ENCODE peak calls at places on chromosomes 16 and 17, in five cellular contexts. L is CD8-positive, alpha-beta memory T cell; A is NCI-H2081 treated with DMSO at 0.1 percent for 48 hours; D is T-helper 17 cell; I is effector CD4-positive, alpha-beta T cell. O is an unnamed sample.

GRCh38 chr16:55052335-55053070 is 121.8 kb downstream of the IRX5 start:
- DNase-seq in L (no peak), A (no peak), I (no peak), D (no peak), O (no peak)

GRCh38 chr16:11029948-11030347 is 85.6 kb downstream of the CLEC16A start:
- DNase-seq in A (no peak), L (no peak), D (no peak), I (no peak), O (no peak)

GRCh38 chr17:65532491-65532890 is 29.0 kb downstream of the AXIN2 start:
- DNase-seq in D (no peak), A (no peak), I (no peak), L (no peak), O (no peak)

GRCh38 chr17:19731626-19732025 is 15.2 kb upstream of the SLC47A2 start:
- DNase-seq in L (no peak), A (no peak), D (no peak), I (no peak), O (no peak)

GRCh38 chr16:23501291-23501690 is 9.0 kb downstream of the GGA2 start:
- DNase-seq in L (no peak), A (no peak), I (no peak), D (no peak), O (no peak)

GRCh38 chr16:28491080-28491969 is 549 bp downstream of the CLN3 start:
- DNase-seq in D (no peak), A (no peak), L (no peak), I (no peak), O (no peak)

GRCh38 chr17:51258756-51259573 is 884 bp downstream of the MBTD1 start:
- DNase-seq in D (no peak), A (no peak), I (no peak), L (no peak), O (no peak)

GRCh38 chr16:2016407-2016922 is 3.1 kb upstream of the NPW start:
- DNase-seq in A (no peak), I (no peak), L (no peak), D (no peak), O (no peak)

GRCh38 chr16:89031715-89032659 is 55.0 kb upstream of the CBFA2T3 start:
- DNase-seq in I (peak), A (no peak), D (peak), L (peak), O (peak)

GRCh38 chr17:60077672-60078519 is 825 bp downstream of the HEATR6 start:
- DNase-seq in D (no peak), A (no peak), I (no peak), L (no peak), O (peak)

GRCh38 chr16:81650982-81651562 is 128.0 kb upstream of the PLCG2 start:
- DNase-seq in A (no peak), D (no peak), I (no peak), L (no peak), O (no peak)